ENCODE peak calls at places on chromosome 22, in ten cellular contexts. A is lower leg skin; C is NCI-H1092 treated with DMSO at 0.1 percent for 48 hours; U is DMS53; B is H9; G is stimulated activated CD4-positive, alpha-beta T cell treated with anti-CD3 and anti-CD28 coated beads, Interleukin-15, amount 100 ng/mL, for 24 hours; N is HFF-Myc; T is fibroblast of the aortic adventitia; L is T-helper 9 cell; F is Calu3. H is an unnamed sample.

GRCh38 chr22:30562391-30562790 is 12.1 kb downstream of the GAL3ST1 start:
- DNase-seq in A (no peak), C (no peak), U (no peak), B (no peak), G (no peak), N (no peak), T (no peak), L (no peak), F (peak), H (no peak)

GRCh38 chr22:43427296-43428004 is 15.6 kb downstream of the MPPED1 start:
- DNase-seq in A (no peak), C (no peak), U (no peak), B (no peak), G (no peak), N (no peak), T (no peak), L (no peak), F (no peak), H (no peak)

GRCh38 chr22:30266445-30267381 is at the start of gene OSM:
- DNase-seq in A (no peak), C (no peak), U (no peak), B (no peak), G (peak), N (no peak), T (no peak), L (peak), F (no peak), H (no peak)

GRCh38 chr22:45580703-45581381 is 78.2 kb downstream of the FBLN1 start:
- DNase-seq in A (no peak), C (no peak), U (no peak), B (no peak), G (no peak), N (no peak), T (no peak), L (no peak), F (no peak), H (no peak)

GRCh38 chr22:33918676-33919590 is 1.3 kb downstream of the LARGE1 start:
- DNase-seq in A (no peak), C (no peak), U (no peak), B (no peak), G (no peak), N (no peak), T (peak), L (no peak), F (no peak), H (no peak)

GRCh38 chr22:41905411-41906202 is 9.3 kb downstream of the SHISA8 start:
- DNase-seq in A (no peak), C (no peak), U (no peak), B (peak), G (no peak), N (no peak), T (no peak), L (no peak), F (no peak), H (no peak)

GRCh38 chr22:26364066-26365015 is 64.7 kb upstream of the ASPHD2 start:
- DNase-seq in A (no peak), C (peak), U (peak), B (peak), G (peak), N (peak), T (peak), L (peak), F (peak), H (peak)

GRCh38 chr22:38133331-38133730 is 22.8 kb upstream of the BAIAP2L2 start:
- DNase-seq in A (no peak), C (no peak), U (no peak), B (no peak), G (no peak), N (no peak), T (no peak), L (no peak), F (no peak), H (no peak)

GRCh38 chr22:50190182-50190951 is 4.7 kb downstream of the TRABD start:
- DNase-seq in A (peak), C (peak), U (no peak), B (peak), G (peak), N (no peak), T (peak), L (peak), F (peak), H (peak)

GRCh38 chr22:46638601-46639431 is 18.6 kb downstream of the GRAMD4 start:
- DNase-seq in A (no peak), C (no peak), U (peak), B (no peak), G (no peak), N (no peak), T (peak), L (no peak), F (no peak), H (peak)

GRCh38 chr22:23745780-23746179 is 5.1 kb downstream of the ZNF70 start:
- DNase-seq in A (no peak), C (no peak), U (no peak), B (no peak), G (no peak), N (no peak), T (no peak), L (no peak), F (no peak), H (no peak)

GRCh38 chr22:44337658-44338004 is 24.9 kb upstream of the SHISAL1 start:
- DNase-seq in A (no peak), C (no peak), U (peak), B (peak), G (peak), N (no peak), T (peak), L (no peak), F (peak), H (peak)

GRCh38 chr22:39746600-39747262 is 146.8 kb downstream of the ENTHD1 start:
- DNase-seq in A (no peak), C (no peak), U (peak), B (no peak), G (peak), N (no peak), T (no peak), L (no peak), F (no peak), H (no peak)

GRCh38 chr22:44661659-44662569 is 40.1 kb upstream of the PRR5 start:
- DNase-seq in A (no peak), C (no peak), U (peak), B (no peak), G (no peak), N (no peak), T (no peak), L (no peak), F (no peak), H (no peak)